ENCODE peak calls at places on chromosomes 3 and 15, in four cellular contexts. P is K562, Z is GM12878, Q is HepG2. F is an unnamed sample.

GRCh38 chr3:146542179-146542578 is 2.2 kb downstream of the PLSCR1 start:
- DNase-seq in P (no peak), Z (no peak), Q (no peak), F (no peak)

GRCh38 chr3:44125241-44125640 is 116.4 kb upstream of the TOPAZ1 start:
- DNase-seq in P (no peak), Z (no peak), Q (no peak), F (no peak)

GRCh38 chr15:33124275-33124674 is 70.2 kb downstream of the FMN1 start:
- DNase-seq in P (no peak), Z (no peak), Q (no peak), F (no peak)

GRCh38 chr15:91345761-91346160 is 245.7 kb downstream of the SV2B start:
- DNase-seq in Z (no peak), P (no peak), Q (no peak), F (no peak)

GRCh38 chr15:34241376-34242350 is 16.8 kb downstream of the EMC4 start:
- DNase-seq in P (peak), Q (peak), Z (no peak), F (peak)

GRCh38 chr3:41726891-41727290 is 235.0 kb downstream of the ULK4 start:
- DNase-seq in Q (no peak), Z (no peak), P (no peak), F (no peak)

GRCh38 chr15:92097473-92098178 is 244.1 kb downstream of the SLCO3A1 start:
- DNase-seq in Z (peak), P (peak), Q (peak), F (peak)

GRCh38 chr15:101654191-101654590 is 2.0 kb upstream of the TM2D3 start:
- DNase-seq in Q (no peak), P (no peak), Z (no peak), F (no peak)

GRCh38 chr3:11739712-11740111 is 96.0 kb upstream of the VGLL4 start:
- DNase-seq in Z (no peak), P (no peak), Q (no peak), F (no peak)

GRCh38 chr3:73581134-73581846 is 43.5 kb downstream of the PDZRN3 start:
- DNase-seq in Q (no peak), P (no peak), Z (no peak), F (no peak)

GRCh38 chr3:112303811-112304325 is 9.9 kb upstream of the SLC9C1 start:
- DNase-seq in P (no peak), Z (no peak), Q (no peak), F (no peak)

GRCh38 chr3:186096295-186096694 is 12.6 kb downstream of the ETV5 start:
- DNase-seq in P (peak), Z (no peak), Q (no peak), F (no peak)

GRCh38 chr3:52120576-52121458 is 33.4 kb downstream of the POC1A start:
- DNase-seq in P (no peak), Q (no peak), Z (no peak), F (no peak)

GRCh38 chr15:69578792-69579587 is 126.4 kb downstream of the RPLP1 start:
- DNase-seq in Z (no peak), P (no peak), Q (no peak), F (no peak)

GRCh38 chr3:127732303-127732702 is 59.6 kb downstream of the ABTB1 start:
- DNase-seq in Z (no peak), Q (no peak), P (no peak), F (no peak)

GRCh38 chr15:70102827-70103226 is 5.1 kb upstream of the TLE3 start:
- DNase-seq in Q (no peak), Z (no peak), P (no peak), F (no peak)

DNA sequence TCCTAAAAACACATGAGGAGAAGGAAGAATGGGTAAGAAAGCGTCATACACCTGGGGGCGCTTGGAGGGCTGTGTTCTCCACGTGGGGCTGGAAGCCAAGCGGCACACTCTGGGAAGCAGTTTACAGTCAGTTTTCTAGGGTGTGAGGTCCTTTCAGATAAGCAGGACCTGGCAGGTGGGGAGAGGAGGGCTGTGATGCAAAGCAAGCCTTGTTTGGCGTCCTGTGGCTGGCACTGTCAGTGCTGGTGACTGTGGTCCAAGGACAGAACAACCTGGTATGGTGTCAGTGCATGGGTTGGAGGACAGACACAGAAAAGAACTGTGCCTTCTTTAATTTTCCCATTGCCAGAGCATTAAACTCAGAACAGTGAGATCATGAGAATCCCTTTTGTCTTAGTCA is 260.7 kb upstream of the NR2E3 start:
- DNase-seq in Z (no peak), P (no peak), Q (no peak), F (no peak)
- TF ChIP-seq TARDBP in Z (no peak), P (no peak), Q (no peak), F (no peak)

DNA sequence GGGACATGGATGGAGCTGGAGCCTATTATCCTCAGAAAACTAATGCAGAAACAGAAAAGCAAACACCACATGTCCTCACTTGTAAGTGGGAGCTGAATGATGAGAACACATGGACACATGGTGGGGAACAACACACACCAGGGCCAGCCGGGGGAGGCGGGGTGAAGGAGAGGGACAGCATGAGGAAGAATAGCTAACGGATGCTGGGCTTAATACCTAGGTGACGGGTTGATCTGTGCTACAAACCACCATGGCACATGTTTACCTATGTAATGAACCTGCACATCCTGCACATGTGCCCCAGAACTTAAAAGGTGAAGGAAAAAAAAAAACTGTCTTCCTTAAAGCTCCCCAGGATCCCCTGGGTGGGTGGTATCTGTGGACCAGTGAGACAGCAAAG is 87.1 kb downstream of the ADAMTS17 start:
- DNase-seq in P (no peak), Q (no peak), Z (no peak), F (no peak)
- TF ChIP-seq TARDBP in P (no peak), Q (no peak), Z (no peak), F (no peak)

GRCh38 chr3:3191675-3192480 is 12.4 kb upstream of the CRBN start:
- DNase-seq in Q (no peak), Z (no peak), P (peak), F (no peak)
- TF ChIP-seq TARDBP in Q (no peak), Z (no peak), P (no peak), F (no peak)

DNA sequence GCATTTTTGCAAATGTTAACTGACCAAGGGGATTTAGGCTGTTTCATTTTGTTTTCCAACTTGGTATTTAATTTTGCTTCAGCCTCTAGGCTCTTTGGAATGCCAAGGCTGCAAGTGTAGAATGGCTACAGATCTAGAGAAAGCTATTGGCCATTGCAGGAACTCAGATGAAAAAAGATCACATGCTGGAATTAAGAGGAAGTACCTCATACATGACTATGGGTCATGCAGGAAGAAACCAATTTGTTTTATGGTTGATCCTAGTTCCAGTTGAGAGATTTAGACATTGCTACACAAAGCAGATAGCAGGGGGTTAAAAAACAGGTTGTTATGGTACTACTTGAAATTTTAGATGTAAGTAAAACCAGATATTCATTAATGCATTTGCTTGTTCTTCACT is 12.7 kb upstream of the CLDN16 start:
- DNase-seq in Z (no peak), Q (no peak), P (no peak), F (no peak)
- TF ChIP-seq TARDBP in Z (no peak), Q (no peak), P (no peak), F (no peak)

GRCh38 chr3:151770941-151771340 is 37.2 kb downstream of the AADACL2 start:
- DNase-seq in Q (peak), P (peak), Z (no peak), F (peak)
- TF ChIP-seq TARDBP in Q (peak), P (no peak), Z (no peak), F (no peak)

GRCh38 chr3:194687638-194688206 is 2.0 kb downstream of the FAM43A start:
- DNase-seq in Q (no peak), P (no peak), Z (no peak), F (peak)
- TF ChIP-seq TARDBP in Q (no peak), P (no peak), Z (no peak), F (no peak)

GRCh38 chr3:161273589-161274218 is 52.6 kb downstream of the NMD3 start:
- DNase-seq in Q (peak), P (no peak), Z (no peak), F (no peak)

GRCh38 chr3:161274691-161275298 is 53.7 kb downstream of the NMD3 start:
- DNase-seq in Q (peak), Z (no peak), P (peak), F (peak)

GRCh38 chr3:161271646-161272045 is 50.5 kb downstream of the NMD3 start:
- DNase-seq in Q (no peak), Z (no peak), P (no peak), F (no peak)

GRCh38 chr3:161272524-161272923 is 51.4 kb downstream of the NMD3 start:
- DNase-seq in P (no peak), Z (no peak), Q (peak), F (no peak)

DNA sequence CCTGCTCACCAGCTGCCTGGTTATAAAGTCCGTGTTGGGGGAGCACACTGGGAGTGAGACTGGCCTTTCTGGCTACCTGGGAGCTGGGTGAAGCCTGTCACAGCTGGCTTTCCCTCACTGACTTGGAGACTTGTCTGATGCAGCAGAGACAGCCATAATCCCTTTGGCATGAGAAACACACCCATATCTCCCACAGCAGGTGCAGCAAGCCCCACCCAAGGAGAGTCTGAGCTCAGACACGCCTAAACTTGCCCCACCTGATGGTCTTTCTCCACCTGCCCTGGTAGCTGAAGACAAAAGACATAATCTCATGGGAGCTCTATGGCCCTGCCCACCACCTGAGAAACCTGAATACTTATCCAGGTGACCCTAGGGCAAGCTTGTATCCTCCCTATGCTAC is 54.8 kb downstream of the NMD3 start:
- DNase-seq in Q (no peak), P (no peak), Z (no peak), F (no peak)
- TF ChIP-seq TARDBP in Q (no peak), P (no peak), Z (no peak), F (no peak)

GRCh38 chr3:30679045-30679444 is 72.6 kb downstream of the TGFBR2 start:
- DNase-seq in Z (no peak), P (no peak), Q (no peak), F (no peak)

GRCh38 chr3:30680789-30681188 is 74.4 kb downstream of the TGFBR2 start:
- DNase-seq in P (no peak), Q (no peak), Z (no peak), F (no peak)

GRCh38 chr3:30683769-30684168 is 77.4 kb downstream of the TGFBR2 start:
- DNase-seq in Q (no peak), P (no peak), Z (no peak), F (no peak)

GRCh38 chr3:30682434-30683155 is 76.2 kb downstream of the TGFBR2 start:
- DNase-seq in Z (no peak), Q (no peak), P (no peak), F (no peak)

DNA sequence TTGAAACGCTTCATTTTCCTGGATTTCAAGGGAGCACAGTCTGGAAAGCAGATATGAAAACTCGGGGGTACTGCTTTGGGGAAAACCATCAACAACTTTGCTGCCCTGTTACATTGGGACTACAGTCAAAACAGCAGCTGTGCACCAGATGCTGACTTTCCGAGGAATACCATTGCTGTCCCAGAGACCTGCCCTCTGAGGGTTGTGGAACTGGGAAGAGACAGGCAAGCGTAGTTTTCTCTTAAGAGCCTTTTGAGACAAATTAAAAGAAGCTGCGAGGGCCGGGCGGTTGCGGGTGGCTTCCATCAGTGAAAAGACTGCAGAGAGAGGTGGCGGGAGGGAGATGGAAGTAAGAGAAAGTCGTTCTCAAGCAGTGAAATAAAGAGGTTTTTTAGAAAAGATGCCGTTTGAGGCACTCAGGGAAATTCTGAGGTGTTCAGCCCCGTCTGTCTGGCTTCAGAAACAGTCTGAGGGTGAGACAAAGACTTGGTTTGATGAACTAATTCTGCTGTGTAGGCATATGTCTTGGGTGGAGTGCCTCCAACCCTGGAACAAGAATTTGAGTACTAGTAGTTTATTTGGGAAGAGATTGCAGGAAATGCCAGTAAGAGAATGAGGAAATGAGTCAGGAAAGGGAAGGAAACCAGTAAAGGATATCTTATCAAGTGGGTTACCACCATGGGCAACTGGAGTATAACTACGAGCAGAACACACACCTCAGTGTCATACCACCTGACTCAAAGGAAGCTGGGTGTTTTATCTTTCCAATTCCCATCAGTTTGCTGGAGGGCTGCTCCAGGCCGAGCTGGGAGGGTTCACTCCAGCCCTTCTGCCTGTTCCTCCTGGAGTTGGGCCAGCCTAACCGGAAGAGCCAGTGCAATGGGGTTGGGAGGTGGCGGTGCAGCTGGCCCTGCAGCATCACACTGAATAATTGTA is 75.1 kb downstream of the TGFBR2 start:
- DNase-seq in Q (no peak), P (no peak), Z (no peak), F (no peak)
- TF ChIP-seq TARDBP in Q (no peak), P (no peak), Z (no peak), F (no peak)

DNA sequence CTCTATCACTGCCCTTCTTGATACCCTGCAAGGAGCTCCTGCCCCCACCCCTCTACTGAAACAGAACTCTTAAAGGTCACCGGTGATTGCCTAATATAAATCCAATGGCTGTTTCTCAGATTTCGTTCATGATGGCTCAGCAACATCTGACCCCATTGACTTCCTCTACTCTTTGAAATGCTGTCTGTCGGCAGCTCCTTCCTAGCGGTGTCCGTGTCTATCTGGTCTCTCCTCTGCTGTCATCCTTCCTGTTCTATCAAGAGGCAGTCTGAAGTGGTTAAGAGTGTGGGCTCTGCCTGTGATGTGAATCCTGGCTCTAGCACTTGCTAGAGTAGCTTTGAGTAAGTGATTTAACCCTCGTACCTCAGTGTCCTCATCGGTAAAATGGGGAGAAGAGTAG is 5.5 kb downstream of the TMEM266 start:
- DNase-seq in P (no peak), Q (no peak), Z (no peak), F (no peak)
- TF ChIP-seq TARDBP in P (no peak), Q (no peak), Z (no peak), F (no peak)

DNA sequence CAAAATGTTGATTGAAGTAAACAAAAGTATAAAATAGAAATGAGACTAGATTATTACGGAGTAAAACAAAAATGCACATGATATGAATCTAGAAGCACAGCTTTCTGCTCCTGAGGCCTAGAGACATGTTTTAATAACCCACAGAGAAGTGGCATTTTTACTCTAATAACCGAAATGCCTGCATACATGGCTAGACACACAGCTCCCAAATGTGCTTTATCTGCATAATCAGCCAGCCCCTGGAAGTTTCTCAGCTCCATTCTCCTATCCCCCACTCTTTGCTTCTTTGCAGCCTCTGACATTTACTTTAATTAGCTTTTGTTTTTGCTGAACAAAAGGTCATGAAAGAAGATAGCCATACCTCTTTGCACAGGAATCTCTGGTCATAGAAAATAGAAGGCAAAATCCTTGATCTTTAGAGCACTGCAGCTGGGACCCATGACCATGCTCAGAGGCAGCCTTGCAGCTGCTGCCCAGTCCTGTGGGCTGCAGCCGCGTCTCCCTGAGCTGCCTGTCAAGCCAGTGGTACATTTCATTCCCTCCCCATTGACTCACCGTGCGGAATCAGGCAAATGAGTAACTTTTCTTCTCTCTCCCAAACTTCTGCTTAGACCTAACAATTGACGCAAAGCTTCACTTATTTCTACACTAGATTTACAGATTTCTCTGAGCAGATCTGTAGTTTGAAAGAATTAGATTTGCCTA is at the start of gene VEPH1:
- DNase-seq in P (no peak), Q (no peak), Z (no peak), F (no peak)
- TF ChIP-seq TARDBP in P (no peak), Q (no peak), Z (no peak), F (no peak)